ENCODE peak calls at places on chromosome 18, in seven cellular contexts. Z, C, R, Y, E, T and W are unnamed samples.

GRCh38 chr18:42187611-42188378 is 232.8 kb downstream of the PIK3C3 start:
- DNase-seq in Y (no peak), R (no peak), C (no peak), Z (no peak), T (no peak), E (no peak), W (no peak)

GRCh38 chr18:6776193-6776592 is 46.7 kb downstream of the ARHGAP28 start:
- DNase-seq in Z (no peak), C (no peak), E (no peak), T (no peak), Y (no peak), R (no peak), W (no peak)

GRCh38 chr18:39994521-39994920 is 1960.5 kb upstream of the PIK3C3 start:
- DNase-seq in E (no peak), C (no peak), Y (no peak), Z (no peak), T (no peak), R (no peak), W (no peak)

GRCh38 chr18:59453468-59453961 is 94.5 kb upstream of the LMAN1 start:
- DNase-seq in Y (no peak), R (no peak), C (no peak), T (no peak), E (no peak), Z (no peak), W (no peak)

GRCh38 chr18:48842259-48843061 is 108.3 kb downstream of the SMAD7 start:
- DNase-seq in E (no peak), Y (no peak), T (no peak), Z (peak), R (peak), C (no peak), W (no peak)

GRCh38 chr18:68267583-68267982 is 447.3 kb downstream of the TMX3 start:
- DNase-seq in E (no peak), C (no peak), Y (no peak), T (no peak), Z (no peak), R (no peak), W (no peak)

GRCh38 chr18:54942144-54942543 is 17.1 kb downstream of the CCDC68 start:
- DNase-seq in C (no peak), Y (no peak), T (no peak), R (no peak), E (no peak), Z (no peak), W (no peak)

GRCh38 chr18:67359868-67360838 is 156.4 kb downstream of the DSEL start:
- DNase-seq in Z (no peak), E (peak), C (peak), Y (no peak), R (no peak), T (no peak), W (no peak)

GRCh38 chr18:77147418-77147852 is 14.9 kb upstream of the MBP start:
- DNase-seq in E (no peak), Z (no peak), Y (no peak), R (no peak), C (peak), T (no peak), W (no peak)

GRCh38 chr18:44569391-44570055 is 111.2 kb upstream of the SETBP1 start:
- DNase-seq in T (no peak), R (no peak), E (no peak), Z (no peak), Y (peak), C (no peak), W (no peak)

GRCh38 chr18:11283531-11284071 is 134.2 kb upstream of the PIEZO2 start:
- DNase-seq in Y (no peak), Z (no peak), R (no peak), E (no peak), T (no peak), C (peak), W (no peak)

GRCh38 chr18:906416-907170 is 1.9 kb downstream of the ADCYAP1 start:
- DNase-seq in E (no peak), R (no peak), C (no peak), Y (peak), Z (no peak), T (no peak), W (no peak)

GRCh38 chr18:59022167-59022945 is 117.3 kb upstream of the SEC11C start:
- DNase-seq in Y (no peak), Z (no peak), E (peak), R (no peak), T (no peak), C (no peak), W (no peak)

GRCh38 chr18:35267161-35267651 is 22.8 kb downstream of the ZSCAN30 start:
- DNase-seq in Z (no peak), C (peak), Y (peak), T (no peak), E (peak), R (peak), W (peak)

GRCh38 chr18:4640349-4641012 is 185.4 kb upstream of the DLGAP1 start:
- DNase-seq in R (no peak), Z (no peak), T (no peak), C (no peak), Y (peak), E (no peak), W (no peak)
- H3K27ac ChIP-seq in R (no peak), Z (no peak), T (no peak), C (no peak), Y (no peak), E (no peak), W (no peak)

GRCh38 chr18:5295231-5295920 is at the start of gene ZBTB14:
- DNase-seq in C (peak), R (peak), T (no peak), Y (peak), E (peak), Z (peak), W (peak)
- TF ChIP-seq POLR2AphosphoS5 in C (no peak), R (peak), T (no peak), Y (no peak), E (no peak), Z (no peak), W (no peak)

GRCh38 chr18:27142891-27143290 is 42.2 kb downstream of the CHST9 start:
- DNase-seq in T (no peak), C (no peak), R (no peak), Y (no peak), E (no peak), Z (no peak), W (no peak)
- H3K4me3 ChIP-seq in T (no peak), C (no peak), R (no peak), Y (no peak), E (no peak), Z (no peak), W (no peak)

GRCh38 chr18:69948919-69949537 is 1.4 kb upstream of the CD226 start:
- DNase-seq in C (peak), E (no peak), R (no peak), Z (no peak), Y (peak), T (no peak), W (peak)
- H3K27ac ChIP-seq in C (no peak), E (no peak), R (peak), Z (no peak), Y (no peak), T (no peak), W (peak)

DNA sequence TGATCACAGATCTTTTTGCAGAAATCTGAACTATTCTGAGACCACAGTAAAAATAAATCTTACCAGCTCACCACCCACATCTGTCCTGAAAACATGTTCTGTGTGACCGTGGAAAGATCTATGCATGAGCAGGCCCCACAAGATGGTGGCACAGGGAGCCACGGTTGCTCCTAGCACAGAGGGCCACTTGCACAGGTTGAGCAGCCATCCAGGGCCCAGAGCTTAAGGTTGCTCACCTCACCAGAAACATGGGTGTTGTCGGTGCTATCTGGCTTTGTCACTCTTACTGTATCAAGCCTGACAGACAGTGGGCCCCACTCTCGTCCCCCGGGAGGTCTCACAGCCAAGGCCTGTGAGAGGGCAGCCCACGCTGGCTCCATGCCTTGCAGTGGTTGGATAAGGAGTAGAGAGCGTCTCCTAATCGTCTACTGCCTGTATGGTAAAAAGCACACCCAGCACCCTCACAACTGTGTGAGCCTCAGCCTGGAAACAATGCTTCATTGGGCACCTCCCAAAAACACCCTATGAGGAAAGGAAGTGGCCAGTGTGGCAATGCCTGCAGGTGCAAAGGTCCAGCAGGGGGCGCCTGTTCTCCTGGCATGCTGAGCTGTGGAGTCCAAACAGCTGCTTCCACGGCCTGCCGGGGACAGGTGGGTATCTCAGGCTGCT is 19.6 kb downstream of the TUBB6 start:
- DNase-seq in R (peak), T (peak), E (no peak), Z (peak), Y (peak), C (peak), W (peak)
- TF ChIP-seq POLR2AphosphoS5 in R (peak), T (no peak), E (no peak), Z (no peak), Y (peak), C (peak), W (no peak)